ENCODE peak calls at places on chromosomes 11 and 22, in seven cellular contexts. R is brain microvascular endothelial cell, B is upper lobe of right lung, Z is kidney epithelial cell, X is uterus, S is AG04450, M is fibroblast of pulmonary artery. N is an unnamed sample.

GRCh38 chr11:130442728-130443127 is 5.7 kb upstream of the ADAMTS15 start:
- DNase-seq in R (no peak), B (no peak), Z (no peak), X (peak), S (no peak), M (no peak), N (no peak)

GRCh38 chr22:44848296-44848741 is 95.9 kb downstream of the ARHGAP8 start:
- DNase-seq in R (no peak), B (no peak), Z (no peak), X (no peak), S (no peak), M (peak), N (no peak)

GRCh38 chr22:43789452-43789851 is 22.7 kb downstream of the EFCAB6 start:
- DNase-seq in R (peak), B (no peak), Z (peak), X (peak), S (peak), M (peak), N (peak)

GRCh38 chr11:57255618-57256017 is 18.6 kb upstream of the APLNR start:
- DNase-seq in R (peak), B (no peak), Z (no peak), X (no peak), S (no peak), M (no peak), N (peak)

GRCh38 chr11:128182844-128183243 is 404.5 kb downstream of the ETS1 start:
- DNase-seq in R (peak), B (no peak), Z (no peak), X (no peak), S (no peak), M (no peak), N (no peak)

GRCh38 chr11:58000699-58001098 is 23.0 kb upstream of the OR9Q1 start:
- DNase-seq in R (no peak), B (no peak), Z (no peak), X (no peak), S (no peak), M (no peak), N (no peak)

GRCh38 chr11:85787809-85788805 is 22.8 kb downstream of the SYTL2 start:
- DNase-seq in R (no peak), B (no peak), Z (peak), X (no peak), S (no peak), M (no peak), N (no peak)

GRCh38 chr22:17486313-17486712 is 77.0 kb upstream of the SLC25A18 start:
- DNase-seq in R (no peak), B (no peak), Z (no peak), X (no peak), S (no peak), M (no peak), N (no peak)

GRCh38 chr22:42732071-42732470 is 11.4 kb upstream of the A4GALT start:
- DNase-seq in R (no peak), B (no peak), Z (no peak), X (no peak), S (no peak), M (no peak), N (no peak)

GRCh38 chr11:18312663-18313420 is 9.1 kb downstream of the HPS5 start:
- DNase-seq in R (peak), B (no peak), Z (no peak), X (no peak), S (peak), M (peak), N (peak)

GRCh38 chr11:134071306-134071705 is 2.4 kb downstream of the JAM3 start:
- DNase-seq in R (no peak), B (no peak), Z (no peak), X (no peak), S (no peak), M (no peak), N (no peak)

GRCh38 chr11:20032577-20033265 is 127.6 kb downstream of the DBX1 start:
- DNase-seq in R (no peak), B (no peak), Z (no peak), X (no peak), S (no peak), M (no peak), N (no peak)

GRCh38 chr11:32895471-32895870 is 2.9 kb downstream of the QSER1 start:
- DNase-seq in R (no peak), B (no peak), Z (no peak), X (no peak), S (no peak), M (no peak), N (no peak)

GRCh38 chr11:105155679-105156078 is 16.1 kb upstream of the CARD18 start:
- DNase-seq in R (no peak), B (no peak), Z (no peak), X (no peak), S (no peak), M (no peak), N (no peak)

GRCh38 chr11:84628871-84629625 is 998.1 kb downstream of the DLG2 start:
- DNase-seq in R (no peak), B (no peak), Z (no peak), X (no peak), S (no peak), M (no peak), N (no peak)

GRCh38 chr22:50523806-50524663 is 1.4 kb downstream of the SCO2 start:
- DNase-seq in R (no peak), B (no peak), Z (no peak), X (no peak), S (no peak), M (no peak), N (no peak)

GRCh38 chr22:50526849-50527801 is 1.7 kb upstream of the SCO2 start:
- DNase-seq in R (no peak), B (peak), Z (no peak), X (peak), S (no peak), M (peak), N (no peak)

GRCh38 chr22:50524664-50525103 is 714 bp downstream of the SCO2 start:
- DNase-seq in R (no peak), B (no peak), Z (no peak), X (no peak), S (no peak), M (no peak), N (no peak)

GRCh38 chr22:50525991-50526848 is 822 bp upstream of the SCO2 start:
- DNase-seq in R (peak), B (peak), Z (no peak), X (peak), S (no peak), M (peak), N (peak)

DNA sequence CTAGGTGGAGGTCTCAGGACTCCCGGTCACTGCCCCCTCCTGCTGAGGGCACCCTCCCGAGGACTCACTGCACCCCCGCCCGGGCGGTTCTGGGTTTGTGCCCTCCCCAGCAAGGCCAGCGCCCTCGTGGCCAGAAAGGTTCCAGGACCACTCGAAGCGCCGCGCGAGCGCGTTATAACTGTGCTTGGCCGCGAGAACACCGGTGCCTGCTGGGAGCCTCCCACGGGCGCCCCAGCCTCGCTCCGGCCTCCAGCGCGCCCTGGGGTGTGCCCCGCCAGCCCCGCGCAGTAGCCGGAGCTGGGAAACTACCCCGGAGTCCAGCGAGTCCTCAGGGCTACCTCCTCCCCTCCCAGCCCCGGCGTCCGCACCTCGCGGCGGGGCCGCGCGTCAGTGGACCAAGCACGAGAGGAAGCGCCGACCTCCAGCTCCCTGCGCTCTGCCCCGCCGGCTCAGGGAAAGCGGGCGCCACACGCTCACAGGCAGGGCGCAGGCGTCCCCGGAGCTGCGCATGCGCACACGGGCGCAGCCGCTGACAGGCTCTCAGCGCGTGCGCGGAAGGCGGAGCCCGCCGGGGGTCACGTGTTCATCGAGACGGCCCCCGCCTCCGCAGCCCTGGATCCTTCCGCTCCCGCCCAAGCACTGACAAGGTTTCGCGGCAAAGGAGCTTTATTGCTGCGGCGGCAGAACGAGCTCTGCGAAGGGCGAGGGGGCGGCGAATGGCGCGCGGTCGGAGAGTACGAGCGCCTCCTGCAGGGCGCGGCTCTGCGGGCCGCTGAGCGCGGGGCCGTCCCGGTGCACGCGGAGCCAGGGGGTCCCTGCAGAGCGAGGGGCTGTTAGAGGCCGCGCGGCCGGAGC is at the start of gene SCO2:
- DNase-seq in R (peak), B (peak), Z (peak), X (peak), S (peak), M (peak), N (peak)
- TF ChIP-seq CTCF in R (peak), B (peak), Z (peak), X (peak), S (peak), M (peak), N (peak)

GRCh38 chr22:18968011-18968749 is 32.1 kb upstream of the PRODH start:
- DNase-seq in R (peak), B (peak), Z (no peak), X (no peak), S (no peak), M (peak), N (no peak)

GRCh38 chr22:18971321-18971751 is 35.2 kb upstream of the PRODH start:
- DNase-seq in R (no peak), B (peak), Z (no peak), X (no peak), S (no peak), M (no peak), N (no peak)

GRCh38 chr22:18973264-18974031 is 37.4 kb upstream of the PRODH start:
- DNase-seq in R (no peak), B (no peak), Z (no peak), X (no peak), S (no peak), M (no peak), N (no peak)

GRCh38 chr22:18970180-18970947 is 34.3 kb upstream of the PRODH start:
- DNase-seq in R (no peak), B (peak), Z (no peak), X (no peak), S (no peak), M (no peak), N (no peak)

DNA sequence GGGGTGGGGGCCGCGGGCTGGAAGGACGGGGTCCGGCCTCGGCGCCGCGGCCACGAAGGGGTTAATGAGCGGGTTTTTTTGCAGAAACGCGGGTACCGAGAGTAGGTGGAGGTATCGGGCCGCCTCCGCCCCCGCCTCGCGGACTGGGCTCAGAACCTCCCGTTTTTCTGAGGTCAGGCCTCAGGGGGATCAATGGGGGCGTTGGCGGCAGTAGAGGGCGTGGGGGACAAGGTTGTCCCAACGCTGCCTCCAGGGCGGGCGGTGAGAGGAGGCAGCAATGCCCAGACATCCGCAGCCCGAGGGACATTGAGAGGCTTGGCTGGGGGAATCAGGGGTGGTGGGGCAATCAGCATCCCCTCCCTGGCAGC is 34.8 kb upstream of the PRODH start:
- DNase-seq in R (no peak), B (no peak), Z (no peak), X (no peak), S (no peak), M (no peak), N (no peak)
- H3K4me3 ChIP-seq in R (no peak), B (peak), Z (no peak), X (no peak), S (no peak), M (peak), N (peak)

GRCh38 chr11:13355191-13355590 is 77.6 kb downstream of the BMAL1 start:
- DNase-seq in R (no peak), B (no peak), Z (no peak), X (no peak), S (no peak), M (no peak), N (no peak)
- TF ChIP-seq CTCF in R (no peak), B (no peak), Z (no peak), X (no peak), S (no peak), M (no peak), N (no peak)

DNA sequence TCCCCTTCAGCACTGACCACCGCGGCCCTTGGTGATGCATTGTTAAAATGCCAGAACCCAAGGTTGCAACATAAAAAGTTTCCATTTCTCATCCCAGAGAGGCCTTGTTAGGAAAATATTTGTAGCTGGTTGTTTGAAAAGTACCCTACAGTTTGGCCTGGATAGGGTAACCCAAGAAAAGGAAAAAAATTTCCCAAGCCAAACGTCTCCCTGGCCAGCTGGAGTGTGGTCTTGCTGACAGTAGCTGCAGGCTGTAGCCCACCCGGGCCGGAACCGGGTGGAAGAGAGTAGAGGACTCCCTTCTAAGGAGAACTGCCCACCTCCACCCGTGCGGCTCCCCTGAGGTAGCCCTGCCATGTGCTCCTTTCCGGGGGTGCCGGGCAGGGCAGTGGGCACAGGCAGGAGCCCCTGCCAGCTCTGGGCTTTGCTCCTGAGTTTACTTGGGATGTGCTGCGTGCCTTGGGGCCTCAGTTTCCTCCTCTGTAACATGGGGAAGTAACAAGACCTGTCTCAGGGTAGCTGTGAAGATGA is 38.5 kb downstream of the IGHMBP2 start:
- DNase-seq in R (no peak), B (no peak), Z (no peak), X (no peak), S (no peak), M (no peak), N (no peak)
- H3K4me3 ChIP-seq in R (no peak), B (no peak), Z (no peak), X (no peak), S (no peak), M (no peak), N (no peak)

GRCh38 chr22:20761536-20761935 is 12.4 kb upstream of the SERPIND1 start:
- DNase-seq in R (peak), B (no peak), Z (no peak), X (no peak), S (no peak), M (no peak), N (no peak)

GRCh38 chr22:20756846-20757245 is 17.1 kb upstream of the SERPIND1 start:
- DNase-seq in R (no peak), B (no peak), Z (no peak), X (no peak), S (no peak), M (no peak), N (no peak)

GRCh38 chr22:20762233-20762796 is 11.6 kb upstream of the SERPIND1 start:
- DNase-seq in R (no peak), B (no peak), Z (no peak), X (no peak), S (no peak), M (no peak), N (no peak)

GRCh38 chr22:20760084-20760483 is 13.8 kb upstream of the SERPIND1 start:
- DNase-seq in R (no peak), B (no peak), Z (no peak), X (no peak), S (no peak), M (no peak), N (no peak)

GRCh38 chr22:20758688-20759087 is 15.2 kb upstream of the SERPIND1 start:
- DNase-seq in R (no peak), B (no peak), Z (no peak), X (no peak), S (no peak), M (no peak), N (no peak)
- TF ChIP-seq CTCF in R (peak), B (no peak), Z (peak), X (no peak), S (no peak), M (peak), N (no peak)

DNA sequence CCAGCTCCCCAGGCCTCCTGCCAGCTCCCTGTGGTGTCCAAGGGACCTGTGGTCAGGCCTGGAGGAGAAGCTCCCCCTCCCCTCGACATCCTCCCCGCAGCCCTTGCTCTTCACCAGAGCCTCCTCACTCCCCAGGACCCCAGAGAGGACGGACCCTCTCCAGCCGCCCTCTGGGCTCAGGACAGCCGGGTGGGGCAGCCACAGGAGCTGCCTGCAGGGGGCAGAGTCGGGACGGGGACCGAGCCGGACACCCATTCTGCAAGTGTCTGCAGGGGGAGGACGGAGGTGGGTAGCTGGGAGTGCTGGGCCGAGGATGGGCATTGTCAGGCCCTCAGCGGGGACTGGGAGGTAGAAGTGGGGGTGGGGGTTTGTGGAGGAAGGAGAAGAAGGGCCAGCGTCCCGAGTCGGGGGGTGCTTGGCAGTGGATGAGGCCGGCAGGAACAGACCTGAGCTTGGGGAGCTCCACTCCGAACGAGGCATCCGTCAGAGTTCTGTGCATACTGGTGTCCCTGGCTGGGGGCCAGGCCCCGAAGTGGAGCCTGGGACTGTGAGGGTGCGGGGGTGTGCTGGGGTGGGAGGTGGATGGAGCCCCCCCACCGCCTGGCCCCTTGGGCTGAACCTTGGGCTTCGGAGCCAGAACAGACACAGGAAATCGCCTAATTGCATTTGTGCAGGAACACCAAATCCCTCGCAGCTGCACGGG is 15.2 kb downstream of the PRR33 start:
- DNase-seq in R (peak), B (peak), Z (no peak), X (peak), S (no peak), M (peak), N (no peak)
- H3K4me3 ChIP-seq in R (no peak), B (no peak), Z (no peak), X (peak), S (no peak), M (peak), N (no peak)

GRCh38 chr11:67583319-67584204 is at the start of gene GSTP1:
- DNase-seq in R (peak), B (peak), Z (peak), X (peak), S (peak), M (peak), N (peak)
- TF ChIP-seq CTCF in R (peak), B (peak), Z (peak), X (peak), S (peak), M (peak), N (peak)

DNA sequence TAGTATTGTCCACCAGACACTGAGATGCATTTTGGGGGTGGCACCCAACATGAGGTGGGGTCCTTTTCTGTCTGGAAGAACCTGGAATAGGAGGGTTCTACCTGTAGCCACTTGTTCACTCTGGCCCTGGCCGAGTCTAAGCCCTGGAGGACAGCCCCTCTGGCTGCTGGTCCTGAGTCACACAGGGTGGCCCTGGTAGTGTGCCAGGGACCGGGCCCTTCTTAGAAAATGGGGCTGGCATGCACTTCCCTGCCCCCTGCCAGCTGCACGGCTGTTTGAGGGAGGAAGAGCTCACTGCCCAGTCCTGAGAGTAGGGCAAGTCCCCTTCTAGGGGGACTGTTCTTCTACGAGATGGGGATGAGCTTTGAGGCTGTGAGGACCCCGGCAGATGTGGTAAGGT is 2.2 kb downstream of the PLCB3 start:
- DNase-seq in R (no peak), B (peak), Z (no peak), X (no peak), S (no peak), M (no peak), N (no peak)
- H3K4me3 ChIP-seq in R (no peak), B (no peak), Z (no peak), X (no peak), S (no peak), M (no peak), N (no peak)

GRCh38 chr11:46119352-46120216 is 1.7 kb downstream of the PHF21A start:
- DNase-seq in R (peak), B (peak), Z (peak), X (peak), S (no peak), M (peak), N (peak)

GRCh38 chr11:46119053-46119351 is 2.3 kb downstream of the PHF21A start:
- DNase-seq in R (no peak), B (no peak), Z (no peak), X (no peak), S (no peak), M (no peak), N (no peak)

GRCh38 chr11:46120361-46120710 is 918 bp downstream of the PHF21A start:
- DNase-seq in R (no peak), B (peak), Z (no peak), X (peak), S (no peak), M (no peak), N (no peak)

GRCh38 chr11:46116007-46116711 is 5.1 kb downstream of the PHF21A start:
- DNase-seq in R (no peak), B (no peak), Z (no peak), X (no peak), S (no peak), M (no peak), N (no peak)

DNA sequence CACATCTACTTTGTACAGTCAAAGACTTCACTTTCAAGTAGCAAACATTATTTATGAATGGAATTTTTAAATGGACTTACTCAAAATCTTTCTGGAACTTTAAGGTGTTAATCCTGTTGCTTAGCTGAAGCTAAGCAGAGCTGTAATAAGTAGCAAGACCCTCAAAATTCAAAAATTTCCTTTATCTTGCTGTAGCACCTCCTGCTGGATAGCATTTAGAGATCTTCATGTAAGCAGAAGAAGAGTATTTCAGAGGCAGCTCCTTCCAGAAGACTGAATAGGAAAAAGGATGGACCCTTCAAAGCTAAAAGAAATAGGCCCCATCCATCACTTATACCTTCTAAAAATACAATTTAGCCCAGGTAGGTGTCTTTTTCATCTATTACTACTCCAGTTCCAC is 3.4 kb downstream of the PHF21A start:
- DNase-seq in R (no peak), B (no peak), Z (no peak), X (no peak), S (no peak), M (peak), N (no peak)
- TF ChIP-seq CTCF in R (peak), B (peak), Z (peak), X (no peak), S (peak), M (peak), N (no peak)

GRCh38 chr11:119744577-119744976 is 15.6 kb upstream of the NECTIN1 start:
- DNase-seq in R (no peak), B (peak), Z (no peak), X (no peak), S (no peak), M (no peak), N (no peak)
- H3K4me3 ChIP-seq in R (no peak), B (no peak), Z (no peak), X (no peak), S (no peak), M (no peak), N (no peak)